ENCODE peak calls at places on chromosomes 4 and X, in four cellular contexts. K is KG1, R is A549, L is H4. H is an unnamed sample.

GRCh38 chr4:42750091-42750490 is 93.2 kb upstream of the ATP8A1 start:
- DNase-seq in K (peak), L (no peak), R (no peak), H (no peak)

GRCh38 chr4:151484396-151485102 is 75.6 kb downstream of the FHIP1A start:
- DNase-seq in L (peak), R (peak), K (no peak), H (peak)

GRCh38 chrX:12894074-12894691 is 12.2 kb upstream of the TLR8 start:
- DNase-seq in L (no peak), K (no peak), R (peak), H (no peak)

GRCh38 chr4:44002368-44002767 is 446.2 kb downstream of the KCTD8 start:
- DNase-seq in L (no peak), K (no peak), R (no peak), H (no peak)

GRCh38 chr4:72568959-72569718 is at the start of gene ADAMTS3:
- DNase-seq in K (no peak), L (peak), R (peak), H (no peak)

GRCh38 chr4:6942238-6942800 is 32.7 kb downstream of the TBC1D14 start:
- DNase-seq in L (peak), K (peak), R (peak), H (peak)

GRCh38 chrX:155056877-155057792 is 13.8 kb downstream of the CMC4 start:
- DNase-seq in K (no peak), L (peak), R (peak), H (peak)

GRCh38 chr4:153620352-153620751 is 63.7 kb upstream of the TLR2 start:
- DNase-seq in K (no peak), L (no peak), R (no peak), H (peak)

GRCh38 chr4:158810487-158811215 is 41.8 kb downstream of the FNIP2 start:
- DNase-seq in R (no peak), L (peak), K (no peak), H (peak)

GRCh38 chr4:3413675-3414420 is 27.9 kb upstream of the HGFAC start:
- DNase-seq in K (no peak), R (no peak), L (no peak), H (no peak)

GRCh38 chrX:76428243-76429130 is 977 bp downstream of the MAGEE1 start:
- DNase-seq in K (no peak), L (no peak), R (no peak), H (no peak)

GRCh38 chr4:29704059-29704458 is 1016.1 kb upstream of the PCDH7 start:
- DNase-seq in L (no peak), R (no peak), K (no peak), H (no peak)

GRCh38 chrX:13427441-13428054 is 107.7 kb upstream of the ATXN3L start:
- DNase-seq in L (no peak), R (no peak), K (no peak), H (no peak)

GRCh38 chr4:146222313-146222712 is 8.0 kb downstream of the REELD1 start:
- DNase-seq in K (no peak), R (no peak), L (peak), H (peak)

GRCh38 chr4:8568068-8568668 is 12.0 kb upstream of the GPR78 start:
- DNase-seq in R (no peak), K (no peak), L (no peak), H (no peak)

GRCh38 chrX:44020693-44021092 is 47.5 kb upstream of the NDP start:
- DNase-seq in R (no peak), L (no peak), K (no peak), H (no peak)

GRCh38 chrX:16870861-16871584 is 861 bp upstream of the RBBP7 start:
- DNase-seq in L (no peak), K (no peak), R (no peak), H (no peak)

GRCh38 chr4:168881754-168882153 is 128.3 kb downstream of the CBR4 start:
- DNase-seq in L (no peak), R (no peak), K (no peak), H (no peak)

GRCh38 chr4:1288786-1289185 is 905 bp upstream of the MAEA start:
- DNase-seq in K (no peak), R (no peak), L (no peak), H (no peak)

GRCh38 chr4:105088110-105088879 is 58.4 kb upstream of the TET2 start:
- DNase-seq in R (no peak), K (no peak), L (peak), H (peak)

GRCh38 chr4:182875471-182875870 is 41.7 kb downstream of the DCTD start:
- DNase-seq in L (no peak), K (no peak), R (no peak), H (no peak)

GRCh38 chr4:1462768-1463075 is 56.5 kb upstream of the NKX1-1 start:
- DNase-seq in K (no peak), L (no peak), R (no peak), H (no peak)

GRCh38 chr4:181870326-181870725 is 372.9 kb upstream of the TENM3 start:
- DNase-seq in R (no peak), L (no peak), K (no peak), H (no peak)

GRCh38 chr4:152229782-152230289 is 306.1 kb downstream of the FBXW7 start:
- DNase-seq in L (no peak), R (no peak), K (no peak), H (no peak)

GRCh38 chrX:88830113-88830512 is 83.1 kb downstream of the CPXCR1 start:
- DNase-seq in L (no peak), K (no peak), R (no peak), H (no peak)

GRCh38 chr4:156177941-156178340 is 224.3 kb upstream of the CTSO start:
- DNase-seq in R (no peak), L (no peak), K (no peak), H (no peak)

GRCh38 chr4:102623622-102624021 is 122.5 kb downstream of the NFKB1 start:
- DNase-seq in R (peak), K (no peak), L (peak), H (no peak)

GRCh38 chr4:128574706-128575105 is 234.8 kb upstream of the JADE1 start:
- DNase-seq in R (peak), K (peak), L (peak), H (no peak)

GRCh38 chrX:78548012-78548411 is 111.1 kb downstream of the RTL3 start:
- DNase-seq in K (no peak), L (no peak), R (no peak), H (no peak)

GRCh38 chr4:182978152-182978827 is 61.1 kb upstream of the DCTD start:
- DNase-seq in K (no peak), R (no peak), L (peak), H (no peak)

GRCh38 chr4:19309365-19309764 is 942.3 kb upstream of the SLIT2 start:
- DNase-seq in K (no peak), R (no peak), L (peak), H (peak)

GRCh38 chr4:3202836-3203820 is 45.8 kb upstream of the MSANTD1 start:
- DNase-seq in L (no peak), K (no peak), R (no peak), H (no peak)

GRCh38 chr4:88008133-88008621 is 742 bp downstream of the PKD2 start:
- DNase-seq in R (peak), L (peak), K (no peak), H (no peak)

GRCh38 chrX:33183366-33183765 is 28.0 kb downstream of the DMD start:
- DNase-seq in K (no peak), L (peak), R (no peak), H (no peak)

GRCh38 chr4:76703123-76703490 is 194.8 kb downstream of the SOWAHB start:
- DNase-seq in K (no peak), R (no peak), L (no peak), H (no peak)

GRCh38 chr4:182917182-182918043 is at the start of gene DCTD:
- DNase-seq in K (no peak), L (peak), R (no peak), H (peak)

GRCh38 chrX:74372272-74372671 is 49.0 kb upstream of the SLC16A2 start:
- DNase-seq in L (no peak), K (no peak), R (no peak), H (no peak)

GRCh38 chr4:86594559-86595425 is 677 bp downstream of the PTPN13 start:
- DNase-seq in K (peak), R (peak), L (peak), H (peak)